ENCODE peak calls at places on chromosomes 2 and 18, in four cellular contexts. One of them, this sample, is unnamed.

GRCh38 chr18:8389391-8390340 is 219.6 kb upstream of the RAB12 start:
- DNase-seq in thoracic aorta: no peak
- DNase-seq in GM12864: peak
- DNase-seq in AG04450: peak
- DNase-seq in this sample: peak

GRCh38 chr2:72289283-72289682 is 141.6 kb upstream of the CYP26B1 start:
- DNase-seq in thoracic aorta: no peak
- DNase-seq in AG04450: peak
- DNase-seq in GM12864: no peak
- DNase-seq in this sample: no peak

GRCh38 chr18:31427010-31427409 is 20.5 kb upstream of the DSG3 start:
- DNase-seq in thoracic aorta: no peak
- DNase-seq in AG04450: no peak
- DNase-seq in GM12864: no peak
- DNase-seq in this sample: no peak

GRCh38 chr2:69959425-69959824 is 2.0 kb downstream of the ASPRV1 start:
- DNase-seq in thoracic aorta: no peak
- DNase-seq in AG04450: no peak
- DNase-seq in GM12864: no peak
- DNase-seq in this sample: no peak

GRCh38 chr2:178796079-178796677 is 11.0 kb downstream of the TTN start:
- DNase-seq in GM12864: no peak
- DNase-seq in AG04450: peak
- DNase-seq in thoracic aorta: no peak
- DNase-seq in this sample: peak

GRCh38 chr2:234133004-234133403 is 82.5 kb downstream of the SPP2 start:
- DNase-seq in AG04450: no peak
- DNase-seq in GM12864: no peak
- DNase-seq in thoracic aorta: no peak
- DNase-seq in this sample: no peak

GRCh38 chr2:37168217-37168981 is 11.6 kb upstream of the EIF2AK2 start:
- DNase-seq in AG04450: no peak
- DNase-seq in GM12864: no peak
- DNase-seq in thoracic aorta: no peak
- DNase-seq in this sample: peak

GRCh38 chr2:179424571-179424970 is 159.9 kb upstream of the SESTD1 start:
- DNase-seq in GM12864: no peak
- DNase-seq in AG04450: no peak
- DNase-seq in thoracic aorta: no peak
- DNase-seq in this sample: no peak

GRCh38 chr2:77370505-77370904 is 151.7 kb downstream of the LRRTM4 start:
- DNase-seq in thoracic aorta: no peak
- DNase-seq in AG04450: no peak
- DNase-seq in GM12864: no peak
- DNase-seq in this sample: no peak

DNA sequence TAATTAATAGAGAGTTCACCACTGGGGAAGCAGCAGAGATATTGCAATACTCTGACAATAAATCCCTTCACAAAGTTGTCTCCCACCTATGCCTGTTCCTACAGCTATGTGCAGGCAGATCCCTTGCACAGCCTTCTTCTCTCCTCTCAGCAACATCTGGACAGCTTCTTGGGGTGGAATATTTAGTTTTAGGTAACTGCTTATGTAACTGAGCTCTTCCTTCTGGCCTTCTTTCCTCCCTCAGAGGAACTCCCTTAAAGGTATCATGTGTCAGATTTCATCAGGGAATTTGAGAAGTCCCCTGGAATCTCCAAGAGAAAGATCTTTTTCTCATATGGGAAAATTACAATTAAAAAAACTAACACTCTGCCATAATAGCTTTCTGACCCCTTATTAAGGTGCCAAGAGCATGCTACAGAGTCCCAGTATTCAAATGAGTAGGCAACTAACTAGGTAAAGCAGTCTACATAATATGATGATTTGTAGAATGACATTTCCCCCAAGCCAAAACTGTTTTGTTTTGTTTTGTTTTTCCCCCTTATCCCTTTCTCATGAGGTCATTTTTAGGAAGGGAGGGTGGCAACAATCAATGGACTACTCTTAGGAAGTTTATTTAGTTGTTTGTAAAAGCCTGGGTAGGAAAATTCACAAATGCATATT is 2.4 kb downstream of the TMEM200C start:
- DNase-seq in AG04450: no peak
- DNase-seq in GM12864: no peak
- DNase-seq in thoracic aorta: no peak
- DNase-seq in this sample: no peak
- TF ChIP-seq CTCF in AG04450: no peak
- TF ChIP-seq CTCF in GM12864: no peak
- TF ChIP-seq CTCF in thoracic aorta: no peak
- TF ChIP-seq CTCF in this sample: no peak

GRCh38 chr2:224982910-224983688 is 59.2 kb downstream of the DOCK10 start:
- DNase-seq in GM12864: no peak
- DNase-seq in AG04450: peak
- DNase-seq in thoracic aorta: no peak
- DNase-seq in this sample: peak

GRCh38 chr2:224984641-224985040 is 57.6 kb downstream of the DOCK10 start:
- DNase-seq in thoracic aorta: no peak
- DNase-seq in AG04450: no peak
- DNase-seq in GM12864: no peak
- DNase-seq in this sample: peak

GRCh38 chr2:224982226-224982625 is 60.0 kb downstream of the DOCK10 start:
- DNase-seq in GM12864: no peak
- DNase-seq in thoracic aorta: no peak
- DNase-seq in AG04450: no peak
- DNase-seq in this sample: no peak

GRCh38 chr2:224986479-224986878 is 55.8 kb downstream of the DOCK10 start:
- DNase-seq in GM12864: no peak
- DNase-seq in AG04450: no peak
- DNase-seq in thoracic aorta: no peak
- DNase-seq in this sample: no peak

DNA sequence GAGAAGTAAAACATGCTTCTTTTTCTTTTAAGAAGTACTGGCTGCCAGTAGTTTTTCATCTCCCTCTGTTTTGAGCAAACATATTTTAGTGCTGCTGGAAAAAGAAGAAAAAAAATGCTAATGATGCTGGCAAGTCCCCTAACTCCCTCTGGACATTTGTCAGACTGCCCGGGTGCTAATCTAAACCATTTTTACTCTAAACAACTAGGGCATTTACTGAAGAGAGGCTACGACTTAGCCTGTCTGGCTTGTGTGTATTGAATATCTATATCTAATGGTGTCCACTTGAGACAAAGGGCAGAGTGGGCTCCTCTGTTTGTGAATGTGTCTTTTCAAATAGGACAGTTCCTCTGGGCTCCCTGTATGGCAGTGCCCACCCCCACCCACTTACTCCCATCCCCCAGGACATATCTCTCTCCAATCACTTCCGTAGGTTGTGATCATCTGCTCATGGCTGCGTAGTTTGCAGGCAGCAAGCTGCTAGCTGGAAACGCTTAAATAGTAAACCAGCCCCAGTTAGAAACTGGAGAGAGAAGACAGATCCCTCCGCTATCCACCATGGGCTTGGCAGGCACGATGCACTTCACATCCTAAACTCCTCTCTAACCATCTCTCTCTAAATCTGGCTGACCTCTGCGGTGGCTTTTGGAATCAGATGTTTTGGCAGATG is 58.4 kb downstream of the DOCK10 start:
- DNase-seq in AG04450: no peak
- DNase-seq in thoracic aorta: no peak
- DNase-seq in GM12864: no peak
- DNase-seq in this sample: no peak
- H3K4me3 ChIP-seq in AG04450: peak
- H3K4me3 ChIP-seq in thoracic aorta: peak
- H3K4me3 ChIP-seq in GM12864: no peak
- H3K4me3 ChIP-seq in this sample: no peak

GRCh38 chr2:65382776-65383357 is 49.5 kb downstream of the SPRED2 start:
- DNase-seq in thoracic aorta: peak
- DNase-seq in GM12864: peak
- DNase-seq in AG04450: peak
- DNase-seq in this sample: peak
- TF ChIP-seq CTCF in thoracic aorta: no peak
- TF ChIP-seq CTCF in GM12864: peak
- TF ChIP-seq CTCF in AG04450: no peak
- TF ChIP-seq CTCF in this sample: peak

GRCh38 chr18:48932822-48933510 is 17.8 kb downstream of the SMAD7 start:
- DNase-seq in AG04450: no peak
- DNase-seq in thoracic aorta: no peak
- DNase-seq in GM12864: no peak
- DNase-seq in this sample: peak
- H3K4me3 ChIP-seq in AG04450: no peak
- H3K4me3 ChIP-seq in thoracic aorta: peak
- H3K4me3 ChIP-seq in GM12864: peak
- H3K4me3 ChIP-seq in this sample: peak

This sample was measured in GM12865.